ENCODE peak calls at places on chromosomes 4 and X, in ten cellular contexts. O is psoas muscle; E is upper lobe of right lung; Q is mucosa of descending colon; Z is fibroblast of the conjunctiva; A is stimulated activated CD8-positive, alpha-beta memory T cell treated with anti-CD3 and anti-CD28 coated beads, Interleukin-7, amount 100 ng/mL, for 1 hour; G is ACHN; R is brain microvascular endothelial cell; H is anterior cingulate cortex; B is NCI-H748 treated with DMSO at 0.1 percent for 48 hours. X is an unnamed sample.

GRCh38 chr4:167233523-167234387 is 539 bp downstream of the SPOCK3 start:
- DNase-seq in O (no peak), E (peak; percentile 57), Q (no peak), Z (no peak), A (no peak), G (no peak), R (peak; percentile 2), H (peak; percentile 67), B (no peak), X (no peak)

GRCh38 chr4:160811956-160812355 is 1351.8 kb downstream of the FSTL5 start:
- DNase-seq in O (no peak), E (no peak), Q (no peak), Z (no peak), A (no peak), G (no peak), R (no peak), H (no peak), B (no peak), X (no peak)

GRCh38 chrX:101488796-101489195 is 3.5 kb downstream of the ARMCX4 start:
- DNase-seq in O (no peak), E (no peak), Q (no peak), Z (no peak), A (no peak), G (no peak), R (no peak), H (no peak), B (no peak), X (no peak)

GRCh38 chr4:76977731-76978350 is 28.3 kb downstream of the SEPTIN11 start:
- DNase-seq in O (no peak), E (no peak), Q (no peak), Z (peak; percentile 60), A (no peak), G (peak; percentile 56), R (peak; percentile 35), H (no peak), B (no peak), X (no peak)

GRCh38 chr4:173044340-173044739 is 124.3 kb upstream of the GALNT7 start:
- DNase-seq in O (no peak), E (no peak), Q (no peak), Z (no peak), A (no peak), G (no peak), R (no peak), H (no peak), B (no peak), X (no peak)

GRCh38 chr4:653080-653821 is 20.8 kb downstream of the ATP5ME start:
- DNase-seq in O (peak; percentile 49), E (no peak), Q (peak; percentile 16), Z (no peak), A (no peak), G (no peak), R (no peak), H (no peak), B (no peak), X (no peak)

GRCh38 chr4:120918788-120919187 is 3.7 kb downstream of the PRDM5 start:
- DNase-seq in O (no peak), E (no peak), Q (peak; percentile 31), Z (peak; percentile 10), A (no peak), G (no peak), R (no peak), H (no peak), B (no peak), X (no peak)

GRCh38 chr4:107618656-107619055 is 101.4 kb downstream of the PAPSS1 start:
- DNase-seq in O (no peak), E (no peak), Q (no peak), Z (no peak), A (no peak), G (no peak), R (no peak), H (no peak), B (no peak), X (no peak)

GRCh38 chr4:83013420-83013867 is 2.8 kb upstream of the LIN54 start:
- DNase-seq in O (no peak), E (no peak), Q (no peak), Z (no peak), A (no peak), G (peak; percentile 16), R (no peak), H (no peak), B (peak; percentile 16), X (no peak)

GRCh38 chr4:22458112-22458511 is 57.8 kb downstream of the ADGRA3 start:
- DNase-seq in O (peak; percentile 70), E (no peak), Q (no peak), Z (no peak), A (no peak), G (no peak), R (no peak), H (no peak), B (no peak), X (no peak)

GRCh38 chr4:86358176-86358701 is 1.6 kb downstream of the MAPK10 start:
- DNase-seq in O (no peak), E (no peak), Q (no peak), Z (no peak), A (no peak), G (no peak), R (no peak), H (peak; percentile 10), B (no peak), X (no peak)

GRCh38 chr4:3365871-3366842 is 73.3 kb downstream of the RGS12 start:
- DNase-seq in O (no peak), E (peak; percentile 54), Q (no peak), Z (no peak), A (no peak), G (no peak), R (no peak), H (no peak), B (no peak), X (no peak)

GRCh38 chr4:15327311-15328298 is 100.2 kb upstream of the C1QTNF7 start:
- DNase-seq in O (no peak), E (no peak), Q (no peak), Z (peak; percentile 89), A (no peak), G (no peak), R (peak; percentile 23), H (no peak), B (no peak), X (no peak)

GRCh38 chr4:76383001-76383400 is 37.9 kb downstream of the CCDC158 start:
- DNase-seq in O (no peak), E (no peak), Q (no peak), Z (no peak), A (no peak), G (no peak), R (no peak), H (no peak), B (no peak), X (no peak)

GRCh38 chrX:120457766-120458180 is 11.3 kb downstream of the LAMP2 start:
- DNase-seq in O (no peak), E (no peak), Q (no peak), Z (peak; percentile 55), A (no peak), G (peak; percentile 80), R (peak; percentile 43), H (no peak), B (no peak), X (peak; percentile 50)

GRCh38 chr4:52780206-52780605 is 29.0 kb upstream of the ERVMER34-1 start:
- DNase-seq in O (no peak), E (no peak), Q (no peak), Z (peak; percentile 32), A (no peak), G (no peak), R (no peak), H (no peak), B (no peak), X (no peak)

GRCh38 chr4:71932941-71933340 is 98.9 kb upstream of the NPFFR2 start:
- DNase-seq in O (no peak), E (no peak), Q (no peak), Z (no peak), A (no peak), G (no peak), R (no peak), H (no peak), B (no peak), X (no peak)

GRCh38 chr4:15695240-15695699 is 7.6 kb upstream of the BST1 start:
- DNase-seq in O (no peak), E (no peak), Q (no peak), Z (no peak), A (no peak), G (peak; percentile 98), R (peak; percentile 87), H (no peak), B (no peak), X (no peak)

GRCh38 chr4:186932196-186932595 is 208.5 kb upstream of the FAT1 start:
- DNase-seq in O (no peak), E (no peak), Q (no peak), Z (no peak), A (no peak), G (no peak), R (no peak), H (no peak), B (peak; percentile 83), X (no peak)

GRCh38 chr4:139913995-139914394 is 240.0 kb downstream of the MAML3 start:
- DNase-seq in O (no peak), E (no peak), Q (no peak), Z (no peak), A (no peak), G (no peak), R (peak; percentile 32), H (no peak), B (no peak), X (no peak)

GRCh38 chr4:128649575-128650205 is 159.8 kb upstream of the JADE1 start:
- DNase-seq in O (no peak), E (no peak), Q (no peak), Z (no peak), A (no peak), G (no peak), R (peak; percentile 31), H (no peak), B (no peak), X (no peak)

GRCh38 chr4:3252831-3253641 is 4.1 kb downstream of the MSANTD1 start:
- DNase-seq in O (peak; percentile 45), E (peak; percentile 57), Q (no peak), Z (no peak), A (no peak), G (no peak), R (no peak), H (no peak), B (no peak), X (no peak)

GRCh38 chr4:76023381-76023780 is at the start of gene CXCL10:
- DNase-seq in O (no peak), E (no peak), Q (no peak), Z (no peak), A (no peak), G (no peak), R (peak; percentile 9), H (no peak), B (no peak), X (no peak)

GRCh38 chr4:101307901-101308300 is 39.4 kb downstream of the PPP3CA start:
- DNase-seq in O (no peak), E (no peak), Q (no peak), Z (no peak), A (no peak), G (no peak), R (no peak), H (no peak), B (no peak), X (no peak)